ENCODE peak calls at places on chromosome 19, in six cellular contexts. Z, E, J, B, M and P are unnamed samples.

GRCh38 chr19:49853852-49854849 is 3.2 kb downstream of the PTOV1 start:
- DNase-seq in M (no peak), E (no peak), J (no peak), B (no peak), Z (no peak), P (no peak)

GRCh38 chr19:11092181-11092538 is 2.9 kb downstream of the LDLR start:
- DNase-seq in J (peak), B (no peak), M (no peak), E (peak), Z (peak), P (peak)

GRCh38 chr19:41225238-41226052 is 6.4 kb downstream of the AXL start:
- DNase-seq in B (peak), M (peak), E (peak), J (peak), Z (peak), P (peak)

GRCh38 chr19:34041922-34042521 is 130.3 kb upstream of the LSM14A start:
- DNase-seq in M (peak), J (peak), Z (peak), B (peak), E (peak), P (peak)

GRCh38 chr19:35120492-35120891 is 4.9 kb downstream of the FXYD3 start:
- DNase-seq in J (peak), B (no peak), M (no peak), Z (peak), E (peak), P (peak)

GRCh38 chr19:43957891-43958290 is 6.9 kb downstream of the ZNF221 start:
- DNase-seq in B (peak), Z (peak), E (no peak), J (peak), M (no peak), P (peak)

GRCh38 chr19:40550951-40551350 is 25.7 kb upstream of the SHKBP1 start:
- DNase-seq in E (no peak), Z (no peak), M (no peak), B (no peak), J (no peak), P (no peak)

GRCh38 chr19:49997709-49998108 is 27.5 kb downstream of the VRK3 start:
- DNase-seq in Z (no peak), M (peak), E (peak), J (peak), B (no peak), P (peak)

GRCh38 chr19:35377656-35378055 is 6.8 kb downstream of the GPR42 start:
- DNase-seq in Z (no peak), E (no peak), B (no peak), M (no peak), J (no peak), P (no peak)

GRCh38 chr19:12596485-12596884 is 14.1 kb downstream of the ZNF490 start:
- DNase-seq in M (no peak), J (no peak), Z (no peak), E (no peak), B (no peak), P (no peak)

GRCh38 chr19:30150626-30151025 is 208.6 kb downstream of the URI1 start:
- DNase-seq in M (no peak), Z (no peak), J (no peak), B (no peak), E (no peak), P (no peak)

GRCh38 chr19:46112527-46112926 is 12.0 kb downstream of the IGFL3 start:
- DNase-seq in E (no peak), M (no peak), J (no peak), Z (no peak), B (no peak), P (no peak)

GRCh38 chr19:4474504-4475136 is 2.5 kb downstream of the HDGFL2 start:
- DNase-seq in Z (peak), E (no peak), J (peak), B (peak), M (peak), P (peak)

GRCh38 chr19:41696402-41697197 is 8.5 kb upstream of the CEACAM7 start:
- DNase-seq in Z (no peak), E (peak), J (peak), B (no peak), M (no peak), P (no peak)

GRCh38 chr19:40224342-40225148 is 1.9 kb downstream of the CCNP start:
- DNase-seq in M (no peak), Z (no peak), B (no peak), J (no peak), E (no peak), P (no peak)

GRCh38 chr19:10010247-10010691 is at the start of gene COL5A3:
- DNase-seq in M (peak), J (peak), E (peak), Z (no peak), B (no peak), P (peak)

GRCh38 chr19:33740811-33741396 is 55.8 kb upstream of the KCTD15 start:
- DNase-seq in B (peak), J (peak), E (peak), M (peak), Z (peak), P (peak)

GRCh38 chr19:43625918-43626579 is 6.6 kb upstream of the ZNF428 start:
- DNase-seq in B (no peak), J (no peak), E (peak), Z (no peak), M (peak), P (peak)

GRCh38 chr19:28066988-28067387 is 1146.0 kb downstream of the UQCRFS1 start:
- DNase-seq in M (no peak), E (no peak), Z (no peak), B (peak), J (no peak), P (no peak)

GRCh38 chr19:58275564-58275963 is 3.2 kb upstream of the ZNF8 start:
- DNase-seq in B (no peak), M (no peak), E (no peak), J (no peak), Z (no peak), P (no peak)

GRCh38 chr19:12527034-12527836 is 24.0 kb downstream of the ZNF564 start:
- DNase-seq in Z (peak), E (no peak), M (no peak), J (peak), B (peak), P (peak)

GRCh38 chr19:45637890-45638667 is 1.1 kb downstream of the EML2 start:
- DNase-seq in J (peak), E (peak), B (peak), Z (no peak), M (no peak), P (peak)

GRCh38 chr19:17339088-17339741 is 1.9 kb downstream of the GTPBP3 start:
- DNase-seq in E (peak), B (no peak), M (peak), Z (no peak), J (no peak), P (no peak)

GRCh38 chr19:17341845-17342244 is 4.5 kb downstream of the GTPBP3 start:
- DNase-seq in J (no peak), B (no peak), Z (no peak), E (no peak), M (no peak), P (no peak)

GRCh38 chr19:17340302-17340870 is 3.0 kb downstream of the GTPBP3 start:
- DNase-seq in J (no peak), Z (no peak), E (peak), M (peak), B (no peak), P (no peak)

GRCh38 chr19:17341386-17341785 is 4.0 kb downstream of the GTPBP3 start:
- DNase-seq in J (no peak), E (no peak), M (no peak), Z (no peak), B (no peak), P (no peak)

GRCh38 chr19:17340871-17341357 is 3.6 kb downstream of the GTPBP3 start:
- DNase-seq in B (no peak), E (no peak), M (no peak), Z (no peak), J (no peak), P (no peak)
- TF ChIP-seq CTCF in B (no peak), E (no peak), M (no peak), Z (no peak), J (no peak), P (no peak)

DNA sequence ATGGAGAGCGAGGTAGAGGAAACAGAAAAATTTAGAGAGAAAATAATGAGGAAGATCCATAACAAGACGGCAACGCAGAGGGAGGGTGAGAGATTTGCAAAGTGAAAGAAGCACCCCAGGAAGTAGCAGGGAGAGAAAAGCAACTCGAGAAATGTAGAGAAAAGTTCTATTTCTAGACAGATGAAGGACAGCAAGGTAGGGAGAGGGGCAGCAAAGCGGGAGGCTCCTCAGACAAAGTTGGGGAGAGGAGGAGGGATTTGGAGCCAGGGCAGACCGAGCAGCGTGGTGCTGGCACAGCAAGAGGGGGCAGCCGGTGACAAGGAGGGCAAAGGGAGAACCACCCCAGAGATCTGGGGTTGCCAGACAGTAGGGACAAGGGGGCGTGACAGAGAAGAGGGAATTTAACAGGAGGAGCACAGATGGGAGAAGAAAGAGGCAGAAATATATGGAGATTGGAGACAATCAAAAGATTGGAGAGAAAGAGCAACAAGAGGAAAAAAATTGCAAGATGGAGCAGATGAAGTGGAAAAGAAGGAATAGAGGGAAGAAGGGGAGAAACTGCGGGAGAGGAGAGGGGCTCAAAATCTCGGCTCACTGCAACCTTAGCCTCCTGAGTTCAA is 989 bp downstream of the ZNF766 start:
- DNase-seq in B (peak), E (peak), M (peak), J (no peak), Z (no peak), P (peak)
- H3K4me3 ChIP-seq in B (peak), E (peak), M (peak), J (peak), Z (peak), P (peak)

GRCh38 chr19:2611483-2612464 is 90.7 kb downstream of the GNG7 start:
- DNase-seq in Z (no peak), M (no peak), E (no peak), J (no peak), B (no peak), P (no peak)
- TF ChIP-seq CTCF in Z (no peak), M (no peak), E (no peak), J (no peak), B (no peak), P (no peak)

GRCh38 chr19:38346837-38347236 is 11.2 kb downstream of the CATSPERG start:
- DNase-seq in B (no peak), J (no peak), Z (no peak), M (no peak), E (no peak), P (no peak)
- H3K4me3 ChIP-seq in B (no peak), J (no peak), Z (no peak), M (no peak), E (no peak), P (no peak)

GRCh38 chr19:18919086-18919894 is at the start of the genes COPE and DDX49:
- DNase-seq in J (peak), Z (peak), B (peak), E (peak), M (peak), P (peak)

GRCh38 chr19:18912933-18913332 is 6.3 kb downstream of the COPE start:
- DNase-seq in M (no peak), B (no peak), E (no peak), J (no peak), Z (no peak), P (no peak)

GRCh38 chr19:18913466-18913865 is 5.7 kb downstream of the COPE start:
- DNase-seq in B (no peak), M (no peak), Z (no peak), J (no peak), E (no peak), P (no peak)

GRCh38 chr19:18919895-18920204 is 335 bp downstream of the DDX49 start:
- DNase-seq in M (no peak), J (no peak), E (no peak), B (no peak), Z (no peak), P (peak)

GRCh38 chr19:18915639-18916038 is 3.5 kb downstream of the COPE start:
- DNase-seq in J (peak), B (no peak), Z (peak), E (peak), M (no peak), P (peak)
- TF ChIP-seq CTCF in J (peak), B (peak), Z (peak), E (no peak), M (peak), P (peak)

GRCh38 chr19:38320969-38321339 is 1.3 kb downstream of the KCNK6 start:
- DNase-seq in J (no peak), E (no peak), Z (no peak), B (no peak), M (no peak), P (no peak)
- H3K4me3 ChIP-seq in J (peak), E (no peak), Z (no peak), B (no peak), M (no peak), P (peak)

GRCh38 chr19:2207991-2208860 is 27.9 kb downstream of the PLEKHJ1 start:
- DNase-seq in B (peak), J (peak), M (peak), E (peak), Z (peak), P (peak)
- TF ChIP-seq CTCF in B (no peak), J (peak), M (peak), E (no peak), Z (peak), P (no peak)